ENCODE peak calls at places on chromosomes 7 and 10, in ten cellular contexts. F, Y, L, E, C, D, P, W, S and X are unnamed samples.
A peak's percentile ranks its signal among the peaks of the same experiment; 100 is the strongest.

GRCh38 chr7:112423987-112424386 is 26.3 kb upstream of the IFRD1 start:
- DNase-seq in F (no peak), C (no peak), D (no peak), W (no peak), L (no peak), E (no peak), S (no peak), Y (no peak), P (no peak), X (no peak)

GRCh38 chr10:68095176-68095575 is 14.1 kb upstream of the MYPN start:
- DNase-seq in P (no peak), F (peak; percentile 46), L (no peak), Y (no peak), S (no peak), W (no peak), C (no peak), D (no peak), E (no peak), X (no peak)

GRCh38 chr10:123521076-123521475 is 145.1 kb upstream of the GPR26 start:
- DNase-seq in L (no peak), W (no peak), C (no peak), Y (no peak), D (no peak), S (no peak), F (no peak), P (no peak), E (no peak), X (no peak)

GRCh38 chr7:110645060-110645459 is 445.9 kb upstream of the LRRN3 start:
- DNase-seq in W (no peak), P (no peak), L (no peak), E (no peak), Y (no peak), C (no peak), F (no peak), S (no peak), D (no peak), X (no peak)

GRCh38 chr7:20172736-20173334 is 44.3 kb downstream of the MACC1 start:
- DNase-seq in Y (peak; percentile 64), D (no peak), E (peak; percentile 41), S (peak; percentile 35), P (peak; percentile 75), L (peak; percentile 84), W (peak; percentile 60), F (no peak), C (no peak), X (peak; percentile 77)

GRCh38 chr10:82643076-82643475 is 768.1 kb downstream of the NRG3 start:
- DNase-seq in Y (no peak), S (no peak), W (no peak), F (no peak), P (no peak), D (no peak), L (no peak), E (no peak), C (no peak), X (no peak)

GRCh38 chr10:84405662-84406061 is 77.3 kb downstream of the CCSER2 start:
- DNase-seq in E (no peak), Y (no peak), S (no peak), W (no peak), C (no peak), F (no peak), P (no peak), D (no peak), L (no peak), X (no peak)

GRCh38 chr10:77248104-77248503 is 389.5 kb downstream of the KCNMA1 start:
- DNase-seq in L (no peak), Y (no peak), P (no peak), W (no peak), C (no peak), E (no peak), F (no peak), D (no peak), S (no peak), X (no peak)

GRCh38 chr10:16929067-16929466 is 111.8 kb upstream of the RSU1 start:
- DNase-seq in W (no peak), D (no peak), S (no peak), F (no peak), L (no peak), C (no peak), P (no peak), E (no peak), Y (no peak), X (no peak)

GRCh38 chr7:424961-425793 is 94.5 kb downstream of the PDGFA start:
- DNase-seq in F (no peak), S (no peak), Y (no peak), C (no peak), E (no peak), W (no peak), P (no peak), D (no peak), L (no peak), X (no peak)

GRCh38 chr7:140003913-140004382 is 58.8 kb downstream of the PARP12 start:
- DNase-seq in P (no peak), F (no peak), D (no peak), C (peak; percentile 4), E (peak; percentile 78), Y (peak; percentile 82), L (no peak), W (peak; percentile 35), S (peak; percentile 43), X (peak; percentile 72)

GRCh38 chr7:55517191-55517633 is 55.1 kb downstream of the VOPP1 start:
- DNase-seq in F (no peak), Y (no peak), P (no peak), W (no peak), C (no peak), E (peak; percentile 71), L (no peak), D (no peak), S (no peak), X (no peak)

GRCh38 chr7:119256001-119256400 is 1017.0 kb upstream of the KCND2 start:
- DNase-seq in F (no peak), Y (no peak), E (no peak), D (no peak), L (no peak), C (no peak), S (no peak), P (no peak), W (no peak), X (no peak)

GRCh38 chr10:5297466-5297865 is 67.3 kb upstream of the UCN3 start:
- DNase-seq in D (peak; percentile 40), C (no peak), E (no peak), F (no peak), S (no peak), P (no peak), W (no peak), L (no peak), Y (peak; percentile 47), X (no peak)

GRCh38 chr10:101238732-101239105 is 9.5 kb upstream of the LBX1 start:
- DNase-seq in Y (no peak), S (no peak), C (no peak), W (no peak), F (no peak), L (no peak), P (peak; percentile 74), E (no peak), D (no peak), X (peak; percentile 66)
- TF ChIP-seq CTCF in Y (no peak), S (peak; percentile 36), C (peak; percentile 64), W (peak; percentile 98), F (peak; percentile 22), L (no peak), P (peak; percentile 69), E (peak; percentile 64), D (peak; percentile 59), X (peak; percentile 56)

GRCh38 chr10:93074137-93074596 is 474 bp downstream of the CYP26A1 start:
- DNase-seq in E (peak; percentile 42), D (no peak), L (no peak), C (no peak), W (no peak), P (peak; percentile 45), F (no peak), S (no peak), Y (no peak), X (peak; percentile 40)
- TF ChIP-seq CTCF in E (no peak), D (no peak), L (no peak), C (no peak), W (peak; percentile 68), P (no peak), F (peak; percentile 24), S (no peak), Y (no peak), X (no peak)

GRCh38 chr10:94439275-94439861 is 37.0 kb downstream of the TBC1D12 start:
- DNase-seq in S (no peak), F (no peak), D (no peak), E (no peak), Y (peak; percentile 39), C (no peak), L (no peak), P (no peak), W (no peak), X (peak; percentile 9)
- TF ChIP-seq CTCF in S (no peak), F (peak; percentile 11), D (no peak), E (no peak), Y (peak; percentile 5), C (no peak), L (no peak), P (no peak), W (peak; percentile 28), X (no peak)

DNA sequence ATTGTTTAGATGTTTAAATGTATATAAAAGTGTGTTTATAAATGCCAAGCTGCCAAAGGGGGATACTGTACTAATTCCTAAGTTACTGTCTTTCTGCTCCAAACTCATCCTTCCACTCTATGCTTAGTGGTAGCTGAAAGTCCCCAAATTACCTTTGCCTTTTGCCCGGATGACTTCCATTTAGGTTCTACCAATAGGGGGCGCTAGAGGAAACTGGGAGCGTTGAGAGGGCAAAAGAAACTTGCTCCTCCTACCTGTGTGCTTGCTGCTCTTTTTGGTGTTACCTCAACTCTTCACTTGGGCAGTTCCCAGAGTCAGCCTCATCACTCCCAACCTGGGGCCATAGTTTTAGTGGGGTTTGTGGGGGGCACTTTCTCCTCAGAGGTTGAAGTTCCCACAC is 5.9 kb upstream of the OR2A25 start:
- DNase-seq in W (no peak), Y (no peak), S (no peak), F (no peak), E (no peak), P (no peak), C (no peak), L (no peak), D (no peak), X (no peak)
- TF ChIP-seq CTCF in W (peak; percentile 41), Y (no peak), S (no peak), F (peak; percentile 16), E (peak; percentile 20), P (peak; percentile 54), C (no peak), L (no peak), D (no peak), X (peak; percentile 71)

GRCh38 chr10:47165168-47165710 is 134.8 kb upstream of the GDF10 start:
- DNase-seq in D (no peak), C (no peak), W (no peak), P (no peak), F (no peak), Y (no peak), L (no peak), E (no peak), S (no peak), X (no peak)
- TF ChIP-seq CTCF in D (no peak), C (no peak), W (peak; percentile 57), P (no peak), F (no peak), Y (no peak), L (no peak), E (no peak), S (no peak), X (no peak)